ENCODE peak calls at places on chromosomes 4 and X, in seven cellular contexts. E, X, N, R, Y, C and Z are unnamed samples.

GRCh38 chr4:184644553-184645307 is 4.5 kb downstream of the CASP3 start:
- DNase-seq in E (no peak), X (peak), N (peak), R (no peak), Y (no peak), C (no peak), Z (no peak)

GRCh38 chr4:1604706-1605205 is 79.4 kb downstream of the FAM53A start:
- DNase-seq in E (peak), X (no peak), N (no peak), R (peak), Y (no peak), C (no peak), Z (no peak)

GRCh38 chr4:26993541-26993940 is 132.9 kb downstream of the STIM2 start:
- DNase-seq in E (no peak), X (no peak), N (no peak), R (no peak), Y (no peak), C (no peak), Z (no peak)

GRCh38 chrX:19776753-19777152 is 110.6 kb downstream of the SH3KBP1 start:
- DNase-seq in E (no peak), X (no peak), N (no peak), R (no peak), Y (no peak), C (no peak), Z (no peak)

GRCh38 chr4:177907736-177908424 is 465.6 kb upstream of the AGA start:
- DNase-seq in E (no peak), X (no peak), N (no peak), R (no peak), Y (no peak), C (no peak), Z (no peak)

GRCh38 chr4:165299399-165300060 is 27.9 kb upstream of the MSMO1 start:
- DNase-seq in E (no peak), X (no peak), N (no peak), R (no peak), Y (no peak), C (no peak), Z (no peak)

GRCh38 chrX:17579021-17579420 is 158.3 kb upstream of the SCML1 start:
- DNase-seq in E (no peak), X (no peak), N (no peak), R (no peak), Y (no peak), C (no peak), Z (no peak)

GRCh38 chrX:2894885-2895292 is 34.2 kb downstream of the ARSD start:
- DNase-seq in E (no peak), X (peak), N (peak), R (no peak), Y (no peak), C (no peak), Z (peak)

GRCh38 chr4:15027921-15028435 is 25.7 kb downstream of the CPEB2 start:
- DNase-seq in E (no peak), X (peak), N (peak), R (no peak), Y (no peak), C (no peak), Z (no peak)

GRCh38 chrX:4485917-4486316 is 772.5 kb upstream of the PRKX start:
- DNase-seq in E (no peak), X (no peak), N (no peak), R (no peak), Y (no peak), C (no peak), Z (no peak)

GRCh38 chr4:153940916-153941315 is 152.0 kb upstream of the SFRP2 start:
- DNase-seq in E (no peak), X (no peak), N (no peak), R (no peak), Y (peak), C (no peak), Z (no peak)

GRCh38 chr4:99827857-99828256 is 11.2 kb downstream of the DAPP1 start:
- DNase-seq in E (no peak), X (no peak), N (no peak), R (no peak), Y (no peak), C (no peak), Z (peak)

GRCh38 chr4:36244257-36245084 is at the start of gene ARAP2:
- DNase-seq in E (peak), X (peak), N (peak), R (peak), Y (peak), C (no peak), Z (peak)

GRCh38 chr4:112270643-112271484 is 14.8 kb downstream of the TIFA start:
- DNase-seq in E (no peak), X (peak), N (peak), R (no peak), Y (no peak), C (no peak), Z (peak)

GRCh38 chr4:124708517-124709300 is 3.8 kb downstream of the ANKRD50 start:
- DNase-seq in E (no peak), X (peak), N (peak), R (no peak), Y (no peak), C (no peak), Z (no peak)

GRCh38 chr4:39023059-39023458 is 9.2 kb downstream of the TMEM156 start:
- DNase-seq in E (no peak), X (peak), N (no peak), R (no peak), Y (no peak), C (no peak), Z (no peak)

GRCh38 chr4:106366026-106366425 is 2.6 kb downstream of the GIMD1 start:
- DNase-seq in E (no peak), X (peak), N (peak), R (no peak), Y (no peak), C (no peak), Z (peak)

GRCh38 chrX:23403849-23404248 is 69.2 kb downstream of the PTCHD1 start:
- DNase-seq in E (no peak), X (peak), N (no peak), R (no peak), Y (no peak), C (no peak), Z (no peak)
- TF ChIP-seq CTCF in E (no peak), X (peak), N (peak), R (no peak), Y (peak), C (peak), Z (peak)

GRCh38 chr4:45527160-45527559 is 596.7 kb downstream of the GABRG1 start:
- DNase-seq in E (no peak), X (no peak), N (no peak), R (no peak), Y (no peak), C (no peak), Z (no peak)

DNA sequence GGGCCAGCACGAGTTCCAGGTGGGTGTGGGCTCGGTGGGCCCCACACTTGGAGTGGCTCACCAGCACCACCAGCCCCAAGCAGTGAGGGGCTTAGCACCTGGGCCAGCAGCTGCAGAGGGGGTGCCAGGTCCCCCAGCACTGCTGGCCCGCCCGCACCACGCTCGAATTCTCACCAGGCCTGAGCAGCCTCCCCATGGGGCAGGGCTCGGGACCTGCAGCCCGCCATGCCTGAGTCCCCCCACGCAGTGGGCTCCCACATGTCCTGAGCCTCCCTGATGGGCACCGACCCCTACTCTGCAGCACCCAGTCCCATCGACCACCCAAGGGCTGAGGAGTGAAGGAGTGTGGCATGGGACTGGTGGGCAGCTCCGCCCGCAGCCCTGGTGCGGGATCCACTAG is 593.4 kb downstream of the GABRG1 start:
- DNase-seq in E (no peak), X (no peak), N (no peak), R (no peak), Y (no peak), C (no peak), Z (no peak)
- TF ChIP-seq CTCF in E (no peak), X (no peak), N (no peak), R (no peak), Y (no peak), C (no peak), Z (no peak)

GRCh38 chr4:71212216-71212615 is 126.6 kb upstream of the SLC4A4 start:
- DNase-seq in E (no peak), X (no peak), N (no peak), R (no peak), Y (no peak), C (no peak), Z (no peak)
- TF ChIP-seq CTCF in E (no peak), X (no peak), N (no peak), R (no peak), Y (no peak), C (no peak), Z (no peak)

GRCh38 chr4:64911846-64912245 is 502.6 kb upstream of the TECRL start:
- DNase-seq in E (no peak), X (no peak), N (no peak), R (no peak), Y (peak), C (no peak), Z (no peak)
- TF ChIP-seq CTCF in E (no peak), X (no peak), N (no peak), R (no peak), Y (peak), C (no peak), Z (no peak)